ENCODE peak calls at places on chromosomes 11 and 22, in seven cellular contexts. One of them, this sample, is unnamed.

GRCh38 chr11:72743321-72744221 is 8.6 kb downstream of the ARAP1 start:
- DNase-seq in stimulated activated CD4-positive, alpha-beta T cell treated with anti-CD3 and anti-CD28 coated beads, TNF-alpha, amount 100 ng/mL, for 48 hours: no peak
- DNase-seq in brain microvascular endothelial cell: no peak
- DNase-seq in choroid plexus epithelial cell: no peak
- DNase-seq in AG20443: no peak
- DNase-seq in endothelial cell: no peak
- DNase-seq in CD8-positive, alpha-beta T cell: no peak
- DNase-seq in this sample: no peak

GRCh38 chr11:33319965-33320813 is 63.0 kb downstream of the HIPK3 start:
- DNase-seq in choroid plexus epithelial cell: no peak
- DNase-seq in CD8-positive, alpha-beta T cell: no peak
- DNase-seq in stimulated activated CD4-positive, alpha-beta T cell treated with anti-CD3 and anti-CD28 coated beads, TNF-alpha, amount 100 ng/mL, for 48 hours: no peak
- DNase-seq in brain microvascular endothelial cell: no peak
- DNase-seq in endothelial cell: no peak
- DNase-seq in AG20443: no peak
- DNase-seq in this sample: no peak

GRCh38 chr11:65043881-65044501 is 3.0 kb downstream of the SAC3D1 start:
- DNase-seq in endothelial cell: no peak
- DNase-seq in stimulated activated CD4-positive, alpha-beta T cell treated with anti-CD3 and anti-CD28 coated beads, TNF-alpha, amount 100 ng/mL, for 48 hours: no peak
- DNase-seq in CD8-positive, alpha-beta T cell: no peak
- DNase-seq in choroid plexus epithelial cell: no peak
- DNase-seq in brain microvascular endothelial cell: no peak
- DNase-seq in AG20443: peak
- DNase-seq in this sample: peak

GRCh38 chr22:21651521-21652009 is 9.5 kb downstream of the SDF2L1 start:
- DNase-seq in endothelial cell: peak
- DNase-seq in stimulated activated CD4-positive, alpha-beta T cell treated with anti-CD3 and anti-CD28 coated beads, TNF-alpha, amount 100 ng/mL, for 48 hours: no peak
- DNase-seq in brain microvascular endothelial cell: no peak
- DNase-seq in CD8-positive, alpha-beta T cell: no peak
- DNase-seq in AG20443: peak
- DNase-seq in choroid plexus epithelial cell: no peak
- DNase-seq in this sample: no peak

GRCh38 chr11:116702772-116703360 is 69.9 kb downstream of the BUD13 start:
- DNase-seq in AG20443: no peak
- DNase-seq in stimulated activated CD4-positive, alpha-beta T cell treated with anti-CD3 and anti-CD28 coated beads, TNF-alpha, amount 100 ng/mL, for 48 hours: no peak
- DNase-seq in endothelial cell: no peak
- DNase-seq in CD8-positive, alpha-beta T cell: no peak
- DNase-seq in brain microvascular endothelial cell: no peak
- DNase-seq in choroid plexus epithelial cell: no peak
- DNase-seq in this sample: no peak

GRCh38 chr11:66951135-66951534 is 7.0 kb downstream of the PC start:
- DNase-seq in stimulated activated CD4-positive, alpha-beta T cell treated with anti-CD3 and anti-CD28 coated beads, TNF-alpha, amount 100 ng/mL, for 48 hours: no peak
- DNase-seq in AG20443: no peak
- DNase-seq in brain microvascular endothelial cell: no peak
- DNase-seq in choroid plexus epithelial cell: no peak
- DNase-seq in endothelial cell: no peak
- DNase-seq in CD8-positive, alpha-beta T cell: no peak
- DNase-seq in this sample: no peak

GRCh38 chr11:14041040-14041439 is 78.5 kb downstream of the SPON1 start:
- DNase-seq in AG20443: peak
- DNase-seq in CD8-positive, alpha-beta T cell: no peak
- DNase-seq in stimulated activated CD4-positive, alpha-beta T cell treated with anti-CD3 and anti-CD28 coated beads, TNF-alpha, amount 100 ng/mL, for 48 hours: no peak
- DNase-seq in brain microvascular endothelial cell: no peak
- DNase-seq in choroid plexus epithelial cell: peak
- DNase-seq in endothelial cell: no peak
- DNase-seq in this sample: peak

GRCh38 chr11:61512435-61512834 is 3.9 kb downstream of the LRRC10B start:
- DNase-seq in endothelial cell: no peak
- DNase-seq in choroid plexus epithelial cell: no peak
- DNase-seq in brain microvascular endothelial cell: no peak
- DNase-seq in CD8-positive, alpha-beta T cell: no peak
- DNase-seq in stimulated activated CD4-positive, alpha-beta T cell treated with anti-CD3 and anti-CD28 coated beads, TNF-alpha, amount 100 ng/mL, for 48 hours: no peak
- DNase-seq in AG20443: no peak
- DNase-seq in this sample: no peak

GRCh38 chr22:45678961-45679912 is 7.6 kb downstream of the ATXN10 start:
- DNase-seq in brain microvascular endothelial cell: peak
- DNase-seq in stimulated activated CD4-positive, alpha-beta T cell treated with anti-CD3 and anti-CD28 coated beads, TNF-alpha, amount 100 ng/mL, for 48 hours: no peak
- DNase-seq in AG20443: peak
- DNase-seq in endothelial cell: no peak
- DNase-seq in choroid plexus epithelial cell: no peak
- DNase-seq in CD8-positive, alpha-beta T cell: no peak
- DNase-seq in this sample: no peak

GRCh38 chr11:91497847-91498246 is 726.8 kb upstream of the FAT3 start:
- DNase-seq in CD8-positive, alpha-beta T cell: no peak
- DNase-seq in choroid plexus epithelial cell: no peak
- DNase-seq in AG20443: no peak
- DNase-seq in stimulated activated CD4-positive, alpha-beta T cell treated with anti-CD3 and anti-CD28 coated beads, TNF-alpha, amount 100 ng/mL, for 48 hours: no peak
- DNase-seq in brain microvascular endothelial cell: no peak
- DNase-seq in endothelial cell: no peak
- DNase-seq in this sample: no peak

This sample was measured in cardiac fibroblast.